ENCODE peak calls at places on chromosomes 7 and 10, in nine cellular contexts. V is amniotic epithelial cell; O is CD8-positive, alpha-beta memory T cell; R is activated T-helper 2 cell treated with anti-CD3 and anti-CD28 coated beads, Interferon-gamma antibody, Interleukin-2, Interleukin-4, amounts not matched to agents 10 μg/mL and 5 μg/mL and 100 μg/mL, durations not matched to agents 14 hours and 24 hours and 36 hours; P is GM04503; E is SK-MEL-5; S is anterior cingulate cortex; N is kidney epithelial cell; G is epithelial cell of prostate. M is an unnamed sample.

GRCh38 chr10:97685395-97685958 is 1.6 kb downstream of the AVPI1 start:
- DNase-seq in V (peak; percentile 35), O (no peak), R (no peak), P (no peak), E (peak; percentile 71), S (no peak), N (no peak), G (no peak), M (peak; percentile 36)

GRCh38 chr7:75630549-75630948 is 108.2 kb downstream of the HIP1 start:
- DNase-seq in V (peak; percentile 69), O (no peak), R (no peak), P (no peak), E (no peak), S (no peak), N (no peak), G (no peak), M (no peak)

GRCh38 chr7:15687645-15688025 is 1.2 kb upstream of the MEOX2 start:
- DNase-seq in V (no peak), O (no peak), R (no peak), P (no peak), E (no peak), S (no peak), N (no peak), G (no peak), M (no peak)

GRCh38 chr7:150371996-150372270 is 3.3 kb downstream of the REPIN1 start:
- DNase-seq in V (no peak), O (no peak), R (no peak), P (no peak), E (no peak), S (no peak), N (no peak), G (no peak), M (no peak)

GRCh38 chr10:132579027-132579859 is 41.7 kb downstream of the INPP5A start:
- DNase-seq in V (no peak), O (no peak), R (no peak), P (no peak), E (no peak), S (no peak), N (no peak), G (no peak), M (no peak)

GRCh38 chr7:101986335-101986734 is 168.9 kb downstream of the CUX1 start:
- DNase-seq in V (peak; percentile 51), O (no peak), R (no peak), P (no peak), E (no peak), S (no peak), N (no peak), G (no peak), M (no peak)

GRCh38 chr10:102917314-102917961 is 656 bp upstream of the CNNM2 start:
- DNase-seq in V (peak; percentile 43), O (peak; percentile 81), R (peak; percentile 78), P (no peak), E (peak; percentile 53), S (no peak), N (no peak), G (peak; percentile 10), M (peak; percentile 64)

GRCh38 chr7:90564455-90564854 is 31.7 kb upstream of the CDK14 start:
- DNase-seq in V (no peak), O (no peak), R (no peak), P (no peak), E (no peak), S (no peak), N (no peak), G (no peak), M (no peak)

GRCh38 chr7:36606442-36607205 is 117.7 kb downstream of the AOAH start:
- DNase-seq in V (no peak), O (peak; percentile 58), R (no peak), P (no peak), E (no peak), S (no peak), N (no peak), G (no peak), M (no peak)

GRCh38 chr10:91115618-91116390 is 104.7 kb upstream of the PCGF5 start:
- DNase-seq in V (no peak), O (no peak), R (no peak), P (no peak), E (no peak), S (no peak), N (no peak), G (no peak), M (no peak)